ENCODE peak calls at places on chromosome 10, in four cellular contexts. W, I, T and L are unnamed samples.
A peak's percentile ranks its signal among the peaks of the same experiment; 100 is the strongest.

GRCh38 chr10:69498711-69499471 is 47.6 kb downstream of the TSPAN15 start:
- DNase-seq in T (peak; percentile 51), I (no peak), W (no peak), L (no peak)

GRCh38 chr10:69179089-69179742 is 818 bp upstream of the SUPV3L1 start:
- DNase-seq in I (no peak), W (no peak), T (no peak), L (peak; percentile 47)

GRCh38 chr10:104580774-104581675 is 60.1 kb upstream of the SORCS3 start:
- DNase-seq in I (peak; percentile 56), T (peak; percentile 82), W (peak; percentile 60), L (peak; percentile 94)

GRCh38 chr10:35377050-35377723 is 40.9 kb downstream of the CCNY start:
- DNase-seq in T (no peak), W (no peak), I (no peak), L (no peak)

GRCh38 chr10:100901051-100901450 is 11.7 kb upstream of the SLF2 start:
- DNase-seq in I (no peak), T (no peak), W (no peak), L (no peak)

GRCh38 chr10:30736685-30737232 is 107.2 kb upstream of the LYZL2 start:
- DNase-seq in W (no peak), T (no peak), I (peak; percentile 28), L (no peak)

GRCh38 chr10:18618995-18619394 is 32.4 kb downstream of the NSUN6 start:
- DNase-seq in W (no peak), T (no peak), I (peak; percentile 16), L (no peak)

GRCh38 chr10:44400553-44400952 is 15.7 kb upstream of the CXCL12 start:
- DNase-seq in W (no peak), I (no peak), T (no peak), L (no peak)

GRCh38 chr10:114479307-114479706 is 75.0 kb upstream of the AFAP1L2 start:
- DNase-seq in T (no peak), I (no peak), W (no peak), L (no peak)

GRCh38 chr10:106863549-106863948 is 301.0 kb downstream of the SORCS1 start:
- DNase-seq in I (no peak), W (no peak), T (no peak), L (no peak)

GRCh38 chr10:1572519-1573333 is 164.6 kb downstream of the ADARB2 start:
- DNase-seq in T (peak; percentile 68), W (no peak), I (no peak), L (no peak)

GRCh38 chr10:119701861-119702260 is 24.0 kb upstream of the INPP5F start:
- DNase-seq in I (no peak), T (no peak), W (no peak), L (no peak)

GRCh38 chr10:66983482-66983818 is 57.6 kb downstream of the LRRTM3 start:
- DNase-seq in W (no peak), I (no peak), T (no peak), L (no peak)

GRCh38 chr10:3486346-3487065 is 298.5 kb downstream of the KLF6 start:
- DNase-seq in W (peak; percentile 69), T (no peak), I (no peak), L (no peak)

GRCh38 chr10:128297709-128298457 is 171.7 kb upstream of the MKI67 start:
- DNase-seq in W (no peak), I (no peak), T (no peak), L (no peak)

GRCh38 chr10:72087969-72088878 is at the start of gene SPOCK2:
- DNase-seq in T (no peak), I (peak; percentile 72), W (no peak), L (no peak)

GRCh38 chr10:33055636-33056035 is 97.6 kb upstream of the ITGB1 start:
- DNase-seq in W (no peak), I (no peak), T (no peak), L (no peak)

GRCh38 chr10:71536332-71536731 is 139.6 kb downstream of the CDH23 start:
- DNase-seq in W (no peak), T (no peak), I (no peak), L (no peak)

GRCh38 chr10:96719850-96720421 is 378 bp downstream of the PIK3AP1 start:
- DNase-seq in T (peak; percentile 87), W (peak; percentile 27), I (no peak), L (peak; percentile 27)

GRCh38 chr10:97759157-97759980 is 12.4 kb downstream of the SFRP5 start:
- DNase-seq in I (peak; percentile 86), W (no peak), T (no peak), L (peak; percentile 76)

GRCh38 chr10:3661271-3661670 is 123.7 kb downstream of the KLF6 start:
- DNase-seq in I (no peak), W (no peak), T (no peak), L (no peak)

GRCh38 chr10:3072641-3073360 is 5.5 kb downstream of the PFKP start:
- DNase-seq in T (no peak), I (no peak), W (no peak), L (no peak)

GRCh38 chr10:59362184-59362966 is at the start of gene FAM13C:
- DNase-seq in T (peak; percentile 83), W (peak; percentile 35), I (peak; percentile 45), L (peak; percentile 58)

GRCh38 chr10:29619273-29619672 is 15.5 kb downstream of the SVIL start:
- DNase-seq in W (no peak), T (no peak), I (no peak), L (no peak)

GRCh38 chr10:122089343-122090015 is 100.5 kb downstream of the TACC2 start:
- DNase-seq in I (no peak), T (no peak), W (no peak), L (no peak)

GRCh38 chr10:83605783-83606182 is 533.5 kb upstream of the GHITM start:
- DNase-seq in W (no peak), I (no peak), T (no peak), L (no peak)

GRCh38 chr10:71696635-71697326 is 22.8 kb downstream of the C10orf105 start:
- DNase-seq in W (no peak), T (no peak), I (peak; percentile 60), L (peak; percentile 95)

GRCh38 chr10:93629636-93630291 is 17.4 kb downstream of the PDE6C start:
- DNase-seq in W (no peak), T (no peak), I (no peak), L (no peak)

GRCh38 chr10:132130286-132131265 is 56.2 kb upstream of the DPYSL4 start:
- DNase-seq in I (no peak), T (no peak), W (no peak), L (no peak)

GRCh38 chr10:64505496-64505895 is 984.3 kb downstream of the REEP3 start:
- DNase-seq in I (no peak), W (no peak), T (no peak), L (no peak)

GRCh38 chr10:102642553-102643345 is 1.5 kb upstream of the TRIM8 start:
- DNase-seq in I (no peak), W (no peak), T (peak; percentile 80), L (peak; percentile 63)

GRCh38 chr10:70832852-70833542 is 17.2 kb downstream of the SGPL1 start:
- DNase-seq in T (no peak), W (no peak), I (no peak), L (no peak)

GRCh38 chr10:35642023-35642792 is at the start of gene FZD8:
- DNase-seq in W (peak; percentile 80), I (peak; percentile 93), T (peak; percentile 94), L (peak; percentile 88)

GRCh38 chr10:28293238-28294168 is 9.4 kb downstream of the MPP7 start:
- DNase-seq in T (no peak), W (no peak), I (no peak), L (no peak)

GRCh38 chr10:86598151-86598550 is 56.2 kb upstream of the OPN4 start:
- DNase-seq in W (no peak), I (no peak), T (no peak), L (peak; percentile 7)

GRCh38 chr10:93074137-93074596 is 474 bp downstream of the CYP26A1 start:
- DNase-seq in W (no peak), I (no peak), T (no peak), L (no peak)

GRCh38 chr10:47311193-47311899 is 10.9 kb upstream of the GDF2 start:
- DNase-seq in T (no peak), W (no peak), I (no peak), L (no peak)